ENCODE peak calls at places on chromosomes 5 and 9, in five cellular contexts. One of them, this sample, is unnamed.

GRCh38 chr9:126334626-126335621 is 8.3 kb downstream of the MVB12B start:
- DNase-seq in heart left ventricle: no peak
- DNase-seq in uterus: no peak
- DNase-seq in endothelial cell of umbilical vein: peak
- DNase-seq in adrenal gland: no peak
- DNase-seq in this sample: no peak

GRCh38 chr9:38482918-38483592 is 58.8 kb upstream of the IGFBPL1 start:
- DNase-seq in heart left ventricle: no peak
- DNase-seq in uterus: no peak
- DNase-seq in endothelial cell of umbilical vein: no peak
- DNase-seq in adrenal gland: no peak
- DNase-seq in this sample: no peak

GRCh38 chr9:127121628-127122175 is 733 bp downstream of the ANGPTL2 start:
- DNase-seq in heart left ventricle: no peak
- DNase-seq in uterus: peak
- DNase-seq in endothelial cell of umbilical vein: no peak
- DNase-seq in adrenal gland: no peak
- DNase-seq in this sample: no peak

GRCh38 chr9:76206821-76207220 is 187.4 kb downstream of the RFK start:
- DNase-seq in heart left ventricle: no peak
- DNase-seq in uterus: no peak
- DNase-seq in endothelial cell of umbilical vein: no peak
- DNase-seq in adrenal gland: no peak
- DNase-seq in this sample: no peak

GRCh38 chr9:88820055-88820454 is 171.2 kb upstream of the S1PR3 start:
- DNase-seq in heart left ventricle: no peak
- DNase-seq in uterus: no peak
- DNase-seq in endothelial cell of umbilical vein: no peak
- DNase-seq in adrenal gland: no peak
- DNase-seq in this sample: no peak

GRCh38 chr5:31962321-31962720 is 211.8 kb downstream of the GOLPH3 start:
- DNase-seq in heart left ventricle: peak
- DNase-seq in uterus: no peak
- DNase-seq in endothelial cell of umbilical vein: no peak
- DNase-seq in adrenal gland: no peak
- DNase-seq in this sample: no peak

GRCh38 chr9:70987986-70988385 is 133.4 kb downstream of the TRPM3 start:
- DNase-seq in heart left ventricle: no peak
- DNase-seq in uterus: no peak
- DNase-seq in endothelial cell of umbilical vein: no peak
- DNase-seq in adrenal gland: no peak
- DNase-seq in this sample: no peak

GRCh38 chr5:1445313-1445894 is at the start of gene SLC6A3:
- DNase-seq in heart left ventricle: no peak
- DNase-seq in uterus: no peak
- DNase-seq in endothelial cell of umbilical vein: no peak
- DNase-seq in adrenal gland: peak
- DNase-seq in this sample: no peak

GRCh38 chr9:130244548-130245165 is 20.9 kb upstream of the HMCN2 start:
- DNase-seq in heart left ventricle: no peak
- DNase-seq in uterus: no peak
- DNase-seq in endothelial cell of umbilical vein: no peak
- DNase-seq in adrenal gland: no peak
- DNase-seq in this sample: no peak

GRCh38 chr5:10681605-10682428 is 79.2 kb downstream of the DAP start:
- DNase-seq in heart left ventricle: no peak
- DNase-seq in uterus: no peak
- DNase-seq in endothelial cell of umbilical vein: no peak
- DNase-seq in adrenal gland: no peak
- DNase-seq in this sample: no peak

GRCh38 chr5:55407059-55407684 is 99.4 kb downstream of the MTREX start:
- DNase-seq in heart left ventricle: no peak
- DNase-seq in uterus: no peak
- DNase-seq in endothelial cell of umbilical vein: peak
- DNase-seq in adrenal gland: no peak
- DNase-seq in this sample: no peak

GRCh38 chr9:87973122-87973521 is 1.2 kb downstream of the CDK20 start:
- DNase-seq in heart left ventricle: no peak
- DNase-seq in uterus: no peak
- DNase-seq in endothelial cell of umbilical vein: no peak
- DNase-seq in adrenal gland: no peak
- DNase-seq in this sample: no peak

GRCh38 chr5:99059685-99060084 is 130.9 kb upstream of the CHD1 start:
- DNase-seq in heart left ventricle: no peak
- DNase-seq in uterus: no peak
- DNase-seq in endothelial cell of umbilical vein: no peak
- DNase-seq in adrenal gland: no peak
- DNase-seq in this sample: no peak

GRCh38 chr5:113214026-113214425 is 220.8 kb downstream of the TSSK1B start:
- DNase-seq in heart left ventricle: no peak
- DNase-seq in uterus: no peak
- DNase-seq in endothelial cell of umbilical vein: no peak
- DNase-seq in adrenal gland: no peak
- DNase-seq in this sample: no peak

GRCh38 chr5:39948867-39949468 is 524.2 kb upstream of the DAB2 start:
- DNase-seq in heart left ventricle: peak
- DNase-seq in uterus: peak
- DNase-seq in endothelial cell of umbilical vein: peak
- DNase-seq in adrenal gland: peak
- DNase-seq in this sample: peak

GRCh38 chr9:33350310-33350709 is 52.1 kb downstream of the AQP7 start:
- DNase-seq in heart left ventricle: no peak
- DNase-seq in uterus: no peak
- DNase-seq in endothelial cell of umbilical vein: peak
- DNase-seq in adrenal gland: no peak
- DNase-seq in this sample: no peak

GRCh38 chr5:171610053-171610452 is 175.6 kb upstream of the SMIM23 start:
- DNase-seq in heart left ventricle: no peak
- DNase-seq in uterus: no peak
- DNase-seq in endothelial cell of umbilical vein: no peak
- DNase-seq in adrenal gland: no peak
- DNase-seq in this sample: no peak

GRCh38 chr5:175466700-175467318 is 11.6 kb upstream of the SFXN1 start:
- DNase-seq in heart left ventricle: no peak
- DNase-seq in uterus: peak
- DNase-seq in endothelial cell of umbilical vein: no peak
- DNase-seq in adrenal gland: no peak
- DNase-seq in this sample: peak

GRCh38 chr5:175733017-175733416 is 75.1 kb downstream of the HRH2 start:
- DNase-seq in heart left ventricle: no peak
- DNase-seq in uterus: no peak
- DNase-seq in endothelial cell of umbilical vein: no peak
- DNase-seq in adrenal gland: no peak
- DNase-seq in this sample: no peak

GRCh38 chr5:18546570-18546969 is 912.3 kb downstream of the TAF11L14 start:
- DNase-seq in heart left ventricle: no peak
- DNase-seq in uterus: no peak
- DNase-seq in endothelial cell of umbilical vein: no peak
- DNase-seq in adrenal gland: no peak
- DNase-seq in this sample: no peak

GRCh38 chr9:69173891-69174644 is at the start of gene TJP2:
- DNase-seq in heart left ventricle: peak
- DNase-seq in uterus: peak
- DNase-seq in endothelial cell of umbilical vein: peak
- DNase-seq in adrenal gland: peak
- DNase-seq in this sample: peak

GRCh38 chr9:124697326-124698200 is 73.5 kb downstream of the NR6A1 start:
- DNase-seq in heart left ventricle: no peak
- DNase-seq in uterus: no peak
- DNase-seq in endothelial cell of umbilical vein: peak
- DNase-seq in adrenal gland: no peak
- DNase-seq in this sample: no peak

GRCh38 chr5:159206818-159207217 is 2.5 kb downstream of the RNF145 start:
- DNase-seq in heart left ventricle: no peak
- DNase-seq in uterus: no peak
- DNase-seq in endothelial cell of umbilical vein: peak
- DNase-seq in adrenal gland: no peak
- DNase-seq in this sample: no peak

GRCh38 chr5:159207222-159207615 is 2.1 kb downstream of the RNF145 start:
- DNase-seq in heart left ventricle: no peak
- DNase-seq in uterus: no peak
- DNase-seq in endothelial cell of umbilical vein: no peak
- DNase-seq in adrenal gland: no peak
- DNase-seq in this sample: no peak

GRCh38 chr5:159208508-159209437 is 580 bp downstream of the RNF145 start:
- DNase-seq in heart left ventricle: peak
- DNase-seq in uterus: peak
- DNase-seq in endothelial cell of umbilical vein: peak
- DNase-seq in adrenal gland: peak
- DNase-seq in this sample: peak

GRCh38 chr5:159206368-159206767 is 3.0 kb downstream of the RNF145 start:
- DNase-seq in heart left ventricle: no peak
- DNase-seq in uterus: no peak
- DNase-seq in endothelial cell of umbilical vein: peak
- DNase-seq in adrenal gland: no peak
- DNase-seq in this sample: no peak

GRCh38 chr5:159207616-159208507 is 1.5 kb downstream of the RNF145 start:
- DNase-seq in heart left ventricle: peak
- DNase-seq in uterus: peak
- DNase-seq in endothelial cell of umbilical vein: peak
- DNase-seq in adrenal gland: peak
- DNase-seq in this sample: peak
- TF ChIP-seq POLR2A in heart left ventricle: peak
- TF ChIP-seq POLR2A in uterus: peak
- TF ChIP-seq POLR2A in endothelial cell of umbilical vein: no peak
- TF ChIP-seq POLR2A in adrenal gland: peak
- TF ChIP-seq POLR2A in this sample: peak

GRCh38 chr5:178145965-178146820 is 7.5 kb downstream of the NHP2 start:
- DNase-seq in heart left ventricle: peak
- DNase-seq in uterus: peak
- DNase-seq in endothelial cell of umbilical vein: peak
- DNase-seq in adrenal gland: peak
- DNase-seq in this sample: peak

GRCh38 chr5:178149199-178149932 is 4.3 kb downstream of the NHP2 start:
- DNase-seq in heart left ventricle: no peak
- DNase-seq in uterus: no peak
- DNase-seq in endothelial cell of umbilical vein: no peak
- DNase-seq in adrenal gland: no peak
- DNase-seq in this sample: no peak

GRCh38 chr5:178143901-178144300 is 9.8 kb downstream of the NHP2 start:
- DNase-seq in heart left ventricle: peak
- DNase-seq in uterus: no peak
- DNase-seq in endothelial cell of umbilical vein: no peak
- DNase-seq in adrenal gland: no peak
- DNase-seq in this sample: no peak

GRCh38 chr5:178150977-178151734 is 2.5 kb downstream of the NHP2 start:
- DNase-seq in heart left ventricle: no peak
- DNase-seq in uterus: no peak
- DNase-seq in endothelial cell of umbilical vein: no peak
- DNase-seq in adrenal gland: no peak
- DNase-seq in this sample: no peak

DNA sequence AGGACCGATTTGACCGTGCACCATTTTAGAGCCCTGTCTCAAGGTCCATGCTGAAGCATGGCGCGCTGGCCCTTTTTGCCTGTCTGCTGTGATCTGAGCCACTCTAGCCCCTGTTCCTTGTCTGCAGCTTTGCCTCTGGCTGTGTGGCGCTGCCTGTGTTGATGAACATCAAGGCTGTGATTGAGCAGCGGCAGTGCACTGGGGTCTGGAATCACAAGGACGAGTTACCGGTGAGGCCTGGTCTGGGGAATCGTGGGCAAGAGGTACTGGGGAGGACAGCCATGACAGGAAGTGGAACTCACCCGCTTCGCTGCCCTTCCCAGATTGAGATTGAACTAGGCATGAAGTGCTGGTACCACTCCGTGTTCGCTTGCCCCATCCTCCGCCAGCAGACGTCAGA is 6.3 kb downstream of the NHP2 start:
- DNase-seq in heart left ventricle: no peak
- DNase-seq in uterus: no peak
- DNase-seq in endothelial cell of umbilical vein: no peak
- DNase-seq in adrenal gland: no peak
- DNase-seq in this sample: no peak
- TF ChIP-seq POLR2A in heart left ventricle: no peak
- TF ChIP-seq POLR2A in uterus: no peak
- TF ChIP-seq POLR2A in endothelial cell of umbilical vein: no peak
- TF ChIP-seq POLR2A in adrenal gland: no peak
- TF ChIP-seq POLR2A in this sample: no peak

DNA sequence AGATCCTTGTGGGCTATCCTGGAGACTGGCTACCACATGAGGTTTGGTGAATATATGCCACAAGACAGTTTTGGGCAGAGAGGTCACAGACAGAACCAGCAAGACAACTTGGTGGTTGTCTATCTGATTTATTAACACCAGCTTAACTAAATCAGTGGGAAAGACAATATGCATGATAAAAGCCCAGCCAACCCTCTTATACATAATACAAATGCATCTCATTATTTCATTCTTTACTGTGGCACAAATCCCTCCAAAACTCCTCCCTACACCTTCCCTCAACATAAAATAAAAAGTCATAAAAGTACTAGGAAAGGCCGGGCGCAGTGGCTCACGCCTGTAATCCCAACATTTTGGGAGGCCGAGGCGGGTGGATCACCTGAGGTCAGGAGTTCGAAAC is 8.1 kb downstream of the HINT1 start:
- DNase-seq in heart left ventricle: no peak
- DNase-seq in uterus: no peak
- DNase-seq in endothelial cell of umbilical vein: no peak
- DNase-seq in adrenal gland: no peak
- DNase-seq in this sample: no peak
- TF ChIP-seq POLR2A in heart left ventricle: no peak
- TF ChIP-seq POLR2A in uterus: no peak
- TF ChIP-seq POLR2A in endothelial cell of umbilical vein: no peak
- TF ChIP-seq POLR2A in adrenal gland: no peak
- TF ChIP-seq POLR2A in this sample: no peak

GRCh38 chr9:133149130-133150015 is 14.3 kb downstream of the GBGT1 start:
- DNase-seq in heart left ventricle: peak
- DNase-seq in uterus: peak
- DNase-seq in endothelial cell of umbilical vein: peak
- DNase-seq in adrenal gland: peak
- DNase-seq in this sample: peak

GRCh38 chr9:133148351-133149129 is 15.2 kb downstream of the GBGT1 start:
- DNase-seq in heart left ventricle: no peak
- DNase-seq in uterus: peak
- DNase-seq in endothelial cell of umbilical vein: peak
- DNase-seq in adrenal gland: peak
- DNase-seq in this sample: peak

GRCh38 chr9:133151601-133152525 is 11.9 kb downstream of the GBGT1 start:
- DNase-seq in heart left ventricle: peak
- DNase-seq in uterus: peak
- DNase-seq in endothelial cell of umbilical vein: no peak
- DNase-seq in adrenal gland: no peak
- DNase-seq in this sample: no peak

GRCh38 chr9:133153227-133154096 is 10.3 kb downstream of the GBGT1 start:
- DNase-seq in heart left ventricle: peak
- DNase-seq in uterus: no peak
- DNase-seq in endothelial cell of umbilical vein: no peak
- DNase-seq in adrenal gland: no peak
- DNase-seq in this sample: no peak

DNA sequence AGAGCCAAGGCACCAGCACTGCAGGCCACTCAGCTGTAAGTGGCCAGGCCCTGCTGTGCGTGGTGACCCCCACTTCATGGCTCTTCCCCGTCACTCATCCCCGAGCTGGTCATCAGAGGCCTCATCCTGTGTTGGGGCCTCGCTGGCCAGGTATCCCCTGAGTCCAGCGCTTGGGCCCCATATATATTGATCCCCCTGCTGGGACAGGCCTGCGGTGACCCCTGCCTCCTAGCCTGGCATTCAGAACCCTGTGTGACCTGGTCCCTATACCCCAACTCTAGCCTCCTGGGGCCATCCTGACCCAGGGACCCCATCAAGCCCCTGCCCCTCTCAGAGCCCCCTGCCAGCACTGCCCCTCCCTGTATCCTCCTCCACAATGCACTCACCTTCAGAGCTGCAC is 12.7 kb downstream of the GBGT1 start:
- DNase-seq in heart left ventricle: peak
- DNase-seq in uterus: no peak
- DNase-seq in endothelial cell of umbilical vein: no peak
- DNase-seq in adrenal gland: no peak
- DNase-seq in this sample: no peak
- TF ChIP-seq POLR2A in heart left ventricle: no peak
- TF ChIP-seq POLR2A in uterus: no peak
- TF ChIP-seq POLR2A in endothelial cell of umbilical vein: no peak
- TF ChIP-seq POLR2A in adrenal gland: no peak
- TF ChIP-seq POLR2A in this sample: no peak